ENCODE peak calls at places on chromosomes 4 and X, in four cellular contexts. C is activated CD4-positive, alpha-beta memory T cell treated with anti-CD3 and anti-CD28 coated beads for 36 hours; R is fibroblast of villous mesenchyme; Q is NCI-H774. G is an unnamed sample.

GRCh38 chr4:183968502-183968901 is 63.4 kb downstream of the STOX2 start:
- DNase-seq in C (no peak), R (no peak), Q (no peak), G (no peak)

GRCh38 chrX:21883258-21883657 is 27.5 kb downstream of the YY2 start:
- DNase-seq in C (no peak), R (peak), Q (no peak), G (peak)

GRCh38 chrX:53442322-53442631 is 8.1 kb upstream of the HSD17B10 start:
- DNase-seq in C (no peak), R (no peak), Q (no peak), G (no peak)

GRCh38 chr4:38088321-38088720 is 128.1 kb downstream of the PTTG2 start:
- DNase-seq in C (no peak), R (no peak), Q (no peak), G (no peak)

GRCh38 chr4:73308286-73308685 is 49.7 kb upstream of the ANKRD17 start:
- DNase-seq in C (no peak), R (peak), Q (no peak), G (peak)

GRCh38 chr4:52202251-52202779 is 151.2 kb downstream of the SPATA18 start:
- DNase-seq in C (no peak), R (no peak), Q (no peak), G (no peak)

GRCh38 chr4:94411296-94411695 is 40.4 kb upstream of the PDLIM5 start:
- DNase-seq in C (no peak), R (no peak), Q (no peak), G (no peak)

GRCh38 chrX:789096-789495 is 158.5 kb downstream of the SHOX start:
- DNase-seq in C (no peak), R (no peak), Q (no peak), G (no peak)

GRCh38 chr4:4860803-4861591 is 1.5 kb downstream of the MSX1 start:
- DNase-seq in C (no peak), R (peak), Q (no peak), G (peak)

GRCh38 chrX:152878976-152879755 is 18.7 kb upstream of the ZNF185 start:
- DNase-seq in C (no peak), R (no peak), Q (no peak), G (no peak)

GRCh38 chrX:54745676-54746075 is 52.4 kb downstream of the ITIH6 start:
- DNase-seq in C (no peak), R (no peak), Q (no peak), G (no peak)

GRCh38 chr4:16045687-16046086 is 38.1 kb downstream of the PROM1 start:
- DNase-seq in C (no peak), R (no peak), Q (no peak), G (no peak)

GRCh38 chrX:130339408-130340222 is at the start of gene SLC25A14:
- DNase-seq in C (peak), R (peak), Q (peak), G (peak)

GRCh38 chrX:46318551-46318950 is 226.7 kb downstream of the ZNF674 start:
- DNase-seq in C (no peak), R (no peak), Q (no peak), G (no peak)

GRCh38 chrX:96692911-96693310 is 8.3 kb downstream of the DIAPH2 start:
- DNase-seq in C (no peak), R (no peak), Q (no peak), G (no peak)

GRCh38 chr4:33709247-33709646 is 2535.1 kb downstream of the ARAP2 start:
- DNase-seq in C (no peak), R (peak), Q (no peak), G (peak)

GRCh38 chr4:113869743-113870375 is 108.3 kb upstream of the CAMK2D start:
- DNase-seq in C (peak), R (no peak), Q (no peak), G (peak)

GRCh38 chr4:177505171-177505615 is 63.0 kb upstream of the AGA start:
- DNase-seq in C (no peak), R (no peak), Q (no peak), G (no peak)

GRCh38 chrX:65127804-65128203 is 151.6 kb upstream of the ZC4H2 start:
- DNase-seq in C (no peak), R (no peak), Q (no peak), G (no peak)

GRCh38 chr4:188439641-188440311 is 300.5 kb downstream of the TRIML1 start:
- DNase-seq in C (no peak), R (no peak), Q (peak), G (no peak)

GRCh38 chr4:17690898-17691297 is 76.5 kb downstream of the MED28 start:
- DNase-seq in C (no peak), R (no peak), Q (no peak), G (no peak)

GRCh38 chr4:94714360-94714759 is 43.4 kb upstream of the BMPR1B start:
- DNase-seq in C (no peak), R (peak), Q (no peak), G (no peak)

GRCh38 chr4:70575964-70576363 is 16.1 kb upstream of the AMBN start:
- DNase-seq in C (no peak), R (no peak), Q (no peak), G (no peak)

GRCh38 chr4:3302786-3303444 is 10.1 kb downstream of the RGS12 start:
- DNase-seq in C (peak), R (no peak), Q (no peak), G (no peak)

GRCh38 chr4:146900295-146900694 is 45.4 kb downstream of the TTC29 start:
- DNase-seq in C (no peak), R (no peak), Q (no peak), G (no peak)

GRCh38 chr4:173009129-173009823 is 159.3 kb upstream of the GALNT7 start:
- DNase-seq in C (no peak), R (peak), Q (no peak), G (peak)

G was measured in EH.